ENCODE peak calls at places on chromosome 2, in seven cellular contexts. One of them, this sample, is unnamed.

GRCh38 chr2:82120648-82121047 is 1816.1 kb upstream of the LRRTM1 start:
- DNase-seq in IMR-90: no peak
- DNase-seq in HepG2: no peak
- DNase-seq in SK-N-SH: no peak
- DNase-seq in H1: no peak
- DNase-seq in GM12878: no peak
- DNase-seq in K562: no peak
- DNase-seq in this sample: no peak

GRCh38 chr2:157386747-157387146 is 57.1 kb downstream of the CYTIP start:
- DNase-seq in IMR-90: no peak
- DNase-seq in HepG2: no peak
- DNase-seq in SK-N-SH: no peak
- DNase-seq in H1: no peak
- DNase-seq in GM12878: no peak
- DNase-seq in K562: no peak
- DNase-seq in this sample: no peak

GRCh38 chr2:24075915-24076848 is at the start of gene SF3B6:
- DNase-seq in IMR-90: peak; percentile 99
- DNase-seq in HepG2: peak; percentile 99
- DNase-seq in SK-N-SH: peak; percentile 96
- DNase-seq in H1: peak; percentile 100
- DNase-seq in GM12878: peak; percentile 98
- DNase-seq in K562: peak; percentile 94
- DNase-seq in this sample: peak; percentile 92

GRCh38 chr2:86314125-86314524 is 23.3 kb downstream of the REEP1 start:
- DNase-seq in IMR-90: no peak
- DNase-seq in HepG2: no peak
- DNase-seq in SK-N-SH: no peak
- DNase-seq in H1: no peak
- DNase-seq in GM12878: no peak
- DNase-seq in K562: no peak
- DNase-seq in this sample: no peak

GRCh38 chr2:41735446-41735845 is 312.4 kb upstream of the PKDCC start:
- DNase-seq in IMR-90: no peak
- DNase-seq in HepG2: no peak
- DNase-seq in SK-N-SH: no peak
- DNase-seq in H1: no peak
- DNase-seq in GM12878: no peak
- DNase-seq in K562: no peak
- DNase-seq in this sample: peak; percentile 15

GRCh38 chr2:8753609-8754008 is 71.8 kb downstream of the ID2 start:
- DNase-seq in IMR-90: no peak
- DNase-seq in HepG2: no peak
- DNase-seq in SK-N-SH: no peak
- DNase-seq in H1: no peak
- DNase-seq in GM12878: peak; percentile 19
- DNase-seq in K562: no peak
- DNase-seq in this sample: no peak

GRCh38 chr2:203679401-203679800 is 27.0 kb upstream of the CD28 start:
- DNase-seq in IMR-90: no peak
- DNase-seq in HepG2: no peak
- DNase-seq in SK-N-SH: no peak
- DNase-seq in H1: no peak
- DNase-seq in GM12878: no peak
- DNase-seq in K562: no peak
- DNase-seq in this sample: no peak

GRCh38 chr2:226118471-226119429 is 680.9 kb downstream of the IRS1 start:
- DNase-seq in IMR-90: peak; percentile 91
- DNase-seq in HepG2: peak; percentile 81
- DNase-seq in SK-N-SH: no peak
- DNase-seq in H1: no peak
- DNase-seq in GM12878: no peak
- DNase-seq in K562: no peak
- DNase-seq in this sample: peak; percentile 22

GRCh38 chr2:1665761-1666505 is 78.4 kb downstream of the PXDN start:
- DNase-seq in IMR-90: no peak
- DNase-seq in HepG2: no peak
- DNase-seq in SK-N-SH: no peak
- DNase-seq in H1: peak; percentile 38
- DNase-seq in GM12878: no peak
- DNase-seq in K562: no peak
- DNase-seq in this sample: no peak

GRCh38 chr2:233982421-233983121 is 65.4 kb downstream of the TRPM8 start:
- DNase-seq in IMR-90: peak; percentile 94
- DNase-seq in HepG2: peak; percentile 45
- DNase-seq in SK-N-SH: no peak
- DNase-seq in H1: no peak
- DNase-seq in GM12878: no peak
- DNase-seq in K562: no peak
- DNase-seq in this sample: peak; percentile 47

GRCh38 chr2:160940271-160940670 is 220.0 kb upstream of the TANK start:
- DNase-seq in IMR-90: peak; percentile 59
- DNase-seq in HepG2: no peak
- DNase-seq in SK-N-SH: no peak
- DNase-seq in H1: no peak
- DNase-seq in GM12878: no peak
- DNase-seq in K562: no peak
- DNase-seq in this sample: no peak

GRCh38 chr2:151051584-151052220 is 210.0 kb downstream of the RBM43 start:
- DNase-seq in IMR-90: peak; percentile 67
- DNase-seq in HepG2: peak; percentile 35
- DNase-seq in SK-N-SH: peak; percentile 37
- DNase-seq in H1: no peak
- DNase-seq in GM12878: no peak
- DNase-seq in K562: peak; percentile 47
- DNase-seq in this sample: peak; percentile 49

GRCh38 chr2:23465138-23465537 is 80.2 kb downstream of the KLHL29 start:
- DNase-seq in IMR-90: no peak
- DNase-seq in HepG2: no peak
- DNase-seq in SK-N-SH: no peak
- DNase-seq in H1: no peak
- DNase-seq in GM12878: no peak
- DNase-seq in K562: no peak
- DNase-seq in this sample: no peak

GRCh38 chr2:157929871-157930667 is 53.9 kb upstream of the ACVR1 start:
- DNase-seq in IMR-90: no peak
- DNase-seq in HepG2: no peak
- DNase-seq in SK-N-SH: no peak
- DNase-seq in H1: no peak
- DNase-seq in GM12878: no peak
- DNase-seq in K562: peak; percentile 41
- DNase-seq in this sample: no peak

GRCh38 chr2:80281083-80281482 is 23.5 kb downstream of the LRRTM1 start:
- DNase-seq in IMR-90: no peak
- DNase-seq in HepG2: no peak
- DNase-seq in SK-N-SH: no peak
- DNase-seq in H1: no peak
- DNase-seq in GM12878: no peak
- DNase-seq in K562: no peak
- DNase-seq in this sample: no peak

GRCh38 chr2:37615808-37616673 is 55.4 kb downstream of the CDC42EP3 start:
- DNase-seq in IMR-90: no peak
- DNase-seq in HepG2: no peak
- DNase-seq in SK-N-SH: no peak
- DNase-seq in H1: no peak
- DNase-seq in GM12878: no peak
- DNase-seq in K562: no peak
- DNase-seq in this sample: no peak

GRCh38 chr2:112493858-112494648 is 12.1 kb downstream of the TTL start:
- DNase-seq in IMR-90: peak; percentile 71
- DNase-seq in HepG2: peak; percentile 29
- DNase-seq in SK-N-SH: no peak
- DNase-seq in H1: no peak
- DNase-seq in GM12878: no peak
- DNase-seq in K562: peak; percentile 37
- DNase-seq in this sample: peak; percentile 75

GRCh38 chr2:223889133-223889769 is 51.9 kb upstream of the AP1S3 start:
- DNase-seq in IMR-90: no peak
- DNase-seq in HepG2: no peak
- DNase-seq in SK-N-SH: no peak
- DNase-seq in H1: no peak
- DNase-seq in GM12878: no peak
- DNase-seq in K562: no peak
- DNase-seq in this sample: no peak

GRCh38 chr2:162244559-162245031 is 1.4 kb upstream of the FAP start:
- DNase-seq in IMR-90: peak; percentile 93
- DNase-seq in HepG2: no peak
- DNase-seq in SK-N-SH: no peak
- DNase-seq in H1: no peak
- DNase-seq in GM12878: no peak
- DNase-seq in K562: no peak
- DNase-seq in this sample: no peak

GRCh38 chr2:127901339-127902072 is 15.8 kb upstream of the AMMECR1L start:
- DNase-seq in IMR-90: peak; percentile 30
- DNase-seq in HepG2: no peak
- DNase-seq in SK-N-SH: no peak
- DNase-seq in H1: no peak
- DNase-seq in GM12878: no peak
- DNase-seq in K562: no peak
- DNase-seq in this sample: no peak
- TF ChIP-seq USF2 in IMR-90: no peak
- TF ChIP-seq USF2 in HepG2: no peak
- TF ChIP-seq USF2 in SK-N-SH: no peak
- TF ChIP-seq USF2 in H1: no peak
- TF ChIP-seq USF2 in GM12878: no peak
- TF ChIP-seq USF2 in K562: no peak
- TF ChIP-seq USF2 in this sample: no peak

GRCh38 chr2:195572894-195573293 is 84.1 kb upstream of the SLC39A10 start:
- DNase-seq in IMR-90: no peak
- DNase-seq in HepG2: no peak
- DNase-seq in SK-N-SH: no peak
- DNase-seq in H1: no peak
- DNase-seq in GM12878: no peak
- DNase-seq in K562: no peak
- DNase-seq in this sample: no peak
- H3K27ac ChIP-seq in IMR-90: no peak overlapping the region
- H3K27ac ChIP-seq in HepG2: no peak overlapping the region
- H3K27ac ChIP-seq in SK-N-SH: no peak overlapping the region
- H3K27ac ChIP-seq in H1: no peak overlapping the region
- H3K27ac ChIP-seq in GM12878: no peak overlapping the region
- H3K27ac ChIP-seq in K562: no peak overlapping the region
- H3K27ac ChIP-seq in this sample: peak overlapping the region; percentile 16

GRCh38 chr2:217953011-217953481 is 49.7 kb downstream of the TNS1 start:
- DNase-seq in IMR-90: no peak
- DNase-seq in HepG2: no peak
- DNase-seq in SK-N-SH: no peak
- DNase-seq in H1: no peak
- DNase-seq in GM12878: no peak
- DNase-seq in K562: no peak
- DNase-seq in this sample: no peak
- TF ChIP-seq USF2 in IMR-90: no peak
- TF ChIP-seq USF2 in HepG2: no peak
- TF ChIP-seq USF2 in SK-N-SH: no peak
- TF ChIP-seq USF2 in H1: no peak
- TF ChIP-seq USF2 in GM12878: no peak
- TF ChIP-seq USF2 in K562: no peak
- TF ChIP-seq USF2 in this sample: no peak

DNA sequence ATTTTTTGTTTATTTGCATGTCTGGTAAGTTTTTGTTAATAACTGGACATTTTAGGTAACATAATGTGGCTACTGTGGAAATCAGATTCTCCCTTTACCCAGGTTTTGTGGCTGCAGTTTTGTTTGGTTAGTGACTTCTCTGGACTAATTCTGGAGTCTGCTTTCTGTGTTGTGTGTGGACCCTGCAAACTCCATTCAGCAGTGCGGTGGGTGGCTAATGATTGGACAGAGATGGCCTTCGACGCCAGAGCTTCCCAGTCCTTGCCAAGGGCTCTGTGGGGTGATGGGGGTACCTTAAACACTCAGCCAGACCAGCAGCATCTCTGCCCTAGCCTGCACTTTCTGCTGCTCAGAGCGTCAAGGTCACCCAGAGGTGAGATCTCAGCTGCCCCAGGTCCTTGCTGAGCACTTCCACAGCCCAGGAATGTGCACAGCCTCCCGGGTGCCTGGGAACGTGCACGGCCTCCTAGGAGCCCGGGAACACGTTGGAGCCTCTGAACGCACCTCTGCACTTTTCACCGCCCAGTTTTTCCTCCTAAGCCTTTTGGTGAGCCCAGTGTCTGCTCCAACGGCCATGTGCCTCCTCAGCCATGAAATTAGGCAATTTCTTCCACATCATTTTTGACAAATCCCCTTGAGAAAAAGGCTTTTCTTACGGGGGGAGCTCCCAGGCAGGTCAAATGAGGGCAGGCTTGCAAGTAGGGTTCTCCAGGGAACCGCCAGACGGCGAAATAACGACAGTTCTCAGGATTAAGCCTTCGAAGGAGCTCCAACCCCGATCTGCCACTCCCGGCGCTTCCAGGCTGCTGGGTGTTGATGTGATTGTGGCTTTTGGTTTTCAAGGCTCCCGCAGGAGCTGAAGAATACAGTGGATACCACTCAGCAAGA is 35.2 kb upstream of the KLF11 start:
- DNase-seq in IMR-90: no peak
- DNase-seq in HepG2: peak; percentile 34
- DNase-seq in SK-N-SH: no peak
- DNase-seq in H1: no peak
- DNase-seq in GM12878: no peak
- DNase-seq in K562: no peak
- DNase-seq in this sample: no peak
- H3K27ac ChIP-seq in IMR-90: peak overlapping the region; percentile 25
- H3K27ac ChIP-seq in HepG2: no peak overlapping the region
- H3K27ac ChIP-seq in SK-N-SH: peak overlapping the region; percentile 90
- H3K27ac ChIP-seq in H1: no peak overlapping the region
- H3K27ac ChIP-seq in GM12878: no peak overlapping the region
- H3K27ac ChIP-seq in K562: no peak overlapping the region
- H3K27ac ChIP-seq in this sample: no peak overlapping the region

DNA sequence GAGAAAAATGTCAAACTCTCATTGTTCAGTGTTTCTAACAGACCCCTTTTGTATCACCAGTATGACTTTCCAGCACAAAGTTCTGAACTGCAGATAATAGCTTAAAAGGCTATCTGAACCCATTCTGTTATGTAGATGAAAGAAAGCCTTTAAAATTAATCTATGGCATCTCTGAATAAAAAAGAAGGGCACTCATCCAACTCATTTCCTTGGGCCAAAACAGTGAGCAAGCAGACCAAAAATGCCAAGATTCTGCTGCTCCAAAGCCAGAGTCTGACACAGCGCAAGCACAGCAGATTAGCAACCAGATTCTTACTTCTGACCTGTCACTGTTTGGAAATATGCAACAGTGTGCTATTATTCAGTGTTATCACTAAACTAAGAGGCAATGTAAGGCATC is 22.6 kb upstream of the ITGA6 start:
- DNase-seq in IMR-90: peak; percentile 91
- DNase-seq in HepG2: no peak
- DNase-seq in SK-N-SH: no peak
- DNase-seq in H1: no peak
- DNase-seq in GM12878: no peak
- DNase-seq in K562: no peak
- DNase-seq in this sample: no peak
- TF ChIP-seq USF2 in IMR-90: no peak
- TF ChIP-seq USF2 in HepG2: no peak
- TF ChIP-seq USF2 in SK-N-SH: no peak
- TF ChIP-seq USF2 in H1: no peak
- TF ChIP-seq USF2 in GM12878: no peak
- TF ChIP-seq USF2 in K562: no peak
- TF ChIP-seq USF2 in this sample: no peak